ENCODE peak calls at places on chromosomes 13 and 19, in five cellular contexts. X is EL; P is stimulated activated CD4-positive, alpha-beta T cell treated with anti-CD3 and anti-CD28 coated beads, Interleukin-2, amount 100 ng/mL, for 48 hours; K is HTR-8/SVneo; A is amniotic epithelial cell. R is an unnamed sample.

GRCh38 chr19:3785938-3786824 is at the start of gene MATK:
- DNase-seq in X (no peak), K (no peak), A (no peak), P (peak), R (peak)

GRCh38 chr13:47459512-47459911 is 541.6 kb downstream of the SUCLA2 start:
- DNase-seq in K (no peak), X (peak), A (peak), P (no peak), R (no peak)

GRCh38 chr19:1860133-1860775 is 3.1 kb downstream of the KLF16 start:
- DNase-seq in X (peak), K (no peak), P (peak), A (peak), R (no peak)

GRCh38 chr13:102846261-102847015 is 606 bp downstream of the ERCC5 start:
- DNase-seq in A (peak), P (peak), K (no peak), X (peak), R (peak)

GRCh38 chr19:49442793-49443365 is 1.6 kb upstream of the SLC17A7 start:
- DNase-seq in X (peak), P (peak), A (peak), K (peak), R (no peak)

GRCh38 chr19:54439174-54439851 is 9.7 kb upstream of the LENG8 start:
- DNase-seq in P (peak), A (peak), K (no peak), X (no peak), R (no peak)

GRCh38 chr19:575527-576506 is 3.4 kb downstream of the BSG start:
- DNase-seq in P (no peak), X (peak), K (peak), A (peak), R (no peak)

GRCh38 chr19:50759886-50760285 is 10.4 kb upstream of the GPR32 start:
- DNase-seq in K (peak), A (peak), P (no peak), X (peak), R (no peak)

GRCh38 chr19:18393836-18394235 is 3.6 kb downstream of the LRRC25 start:
- DNase-seq in K (no peak), A (no peak), P (no peak), X (no peak), R (no peak)

GRCh38 chr13:101728615-101729014 is 276.1 kb downstream of the ITGBL1 start:
- DNase-seq in P (no peak), K (no peak), A (no peak), X (no peak), R (no peak)

GRCh38 chr13:78806457-78806856 is 147.5 kb upstream of the OBI1 start:
- DNase-seq in A (no peak), X (no peak), K (no peak), P (no peak), R (no peak)

GRCh38 chr13:28421674-28422410 is 73.1 kb downstream of the FLT1 start:
- DNase-seq in P (no peak), X (no peak), A (no peak), K (no peak), R (no peak)

GRCh38 chr13:43473437-43473836 is 313.3 kb downstream of the ENOX1 start:
- DNase-seq in P (no peak), A (peak), K (no peak), X (no peak), R (no peak)

GRCh38 chr19:18202759-18203407 is 959 bp downstream of the RAB3A start:
- DNase-seq in P (no peak), A (no peak), K (no peak), X (peak), R (no peak)

GRCh38 chr13:50713849-50714248 is 129.6 kb downstream of the DLEU7 start:
- DNase-seq in X (peak), P (no peak), K (peak), A (peak), R (peak)

GRCh38 chr13:25171170-25171516 is 945 bp downstream of the AMER2 start:
- DNase-seq in K (no peak), P (no peak), X (no peak), A (no peak), R (no peak)

GRCh38 chr19:54191671-54192453 is 754 bp downstream of the TSEN34 start:
- DNase-seq in P (no peak), A (no peak), K (no peak), X (no peak), R (no peak)